ENCODE peak calls at places on chromosomes 4 and X, in six cellular contexts. L is HCT116, M is K562, W is SK-N-SH, O is GM12878, X is HepG2. G is an unnamed sample.

GRCh38 chr4:19783667-19784223 is 468.0 kb upstream of the SLIT2 start:
- DNase-seq in L (no peak), M (no peak), W (no peak), O (no peak), X (no peak), G (no peak)

GRCh38 chr4:75916091-75916661 is 13.9 kb upstream of the PPEF2 start:
- DNase-seq in L (peak; percentile 13), M (peak; percentile 55), W (peak; percentile 59), O (no peak), X (peak; percentile 25), G (peak; percentile 25)

GRCh38 chrX:118569676-118570075 is 74.1 kb downstream of the DOCK11 start:
- DNase-seq in L (no peak), M (no peak), W (no peak), O (no peak), X (no peak), G (no peak)

GRCh38 chrX:24148118-24148517 is 1.4 kb upstream of the ZFX start:
- DNase-seq in L (no peak), M (no peak), W (no peak), O (no peak), X (no peak), G (no peak)

GRCh38 chr4:168509786-168510185 is 12.9 kb downstream of the PALLD start:
- DNase-seq in L (no peak), M (no peak), W (no peak), O (no peak), X (no peak), G (no peak)

GRCh38 chrX:1205681-1206611 is 6.5 kb downstream of the CRLF2 start:
- DNase-seq in L (peak; percentile 95), M (no peak), W (peak; percentile 8), O (no peak), X (no peak), G (peak; percentile 92)

GRCh38 chr4:169033660-169034059 is 23.6 kb upstream of the CBR4 start:
- DNase-seq in L (peak; percentile 62), M (peak; percentile 54), W (peak; percentile 51), O (no peak), X (no peak), G (peak; percentile 73)

GRCh38 chr4:78336093-78336943 is 215.3 kb upstream of the ANXA3 start:
- DNase-seq in L (no peak), M (no peak), W (no peak), O (no peak), X (no peak), G (no peak)

GRCh38 chrX:45849261-45849660 is 648.6 kb upstream of the DIPK2B start:
- DNase-seq in L (peak; percentile 57), M (peak; percentile 3), W (peak; percentile 26), O (no peak), X (peak; percentile 61), G (no peak)

GRCh38 chrX:24113161-24113560 is 36.4 kb upstream of the ZFX start:
- DNase-seq in L (no peak), M (no peak), W (no peak), O (no peak), X (no peak), G (no peak)

GRCh38 chrX:11968991-11969390 is 169.3 kb upstream of the FRMPD4 start:
- DNase-seq in L (no peak), M (no peak), W (no peak), O (no peak), X (no peak), G (no peak)

GRCh38 chr4:89657931-89658700 is 178.8 kb downstream of the SNCA start:
- DNase-seq in L (peak; percentile 28), M (no peak), W (peak; percentile 10), O (no peak), X (peak; percentile 28), G (peak; percentile 33)

GRCh38 chr4:8248091-8248490 is 21.5 kb upstream of the HTRA3 start:
- DNase-seq in L (no peak), M (no peak), W (no peak), O (no peak), X (no peak), G (no peak)

GRCh38 chrX:22366866-22367265 is 94.2 kb downstream of the CBLL2 start:
- DNase-seq in L (no peak), M (no peak), W (no peak), O (no peak), X (no peak), G (no peak)

GRCh38 chr4:69888336-69888735 is 28.4 kb upstream of the SULT1E1 start:
- DNase-seq in L (no peak), M (no peak), W (no peak), O (no peak), X (no peak), G (no peak)

GRCh38 chr4:8765084-8765483 is 106.6 kb downstream of the HMX1 start:
- DNase-seq in L (no peak), M (no peak), W (no peak), O (no peak), X (no peak), G (no peak)

GRCh38 chr4:99024481-99025275 is 29.2 kb downstream of the METAP1 start:
- DNase-seq in L (no peak), M (no peak), W (no peak), O (no peak), X (no peak), G (no peak)

GRCh38 chr4:15303052-15303641 is 124.7 kb upstream of the C1QTNF7 start:
- DNase-seq in L (no peak), M (no peak), W (no peak), O (no peak), X (peak; percentile 64), G (no peak)

GRCh38 chr4:153537493-153537960 is 71.4 kb downstream of the TMEM131L start:
- DNase-seq in L (no peak), M (no peak), W (no peak), O (no peak), X (no peak), G (no peak)

GRCh38 chr4:73193155-73193554 is 65.4 kb downstream of the ANKRD17 start:
- DNase-seq in L (no peak), M (no peak), W (no peak), O (no peak), X (no peak), G (no peak)

GRCh38 chr4:87985097-87985886 is 9.8 kb downstream of the SPP1 start:
- DNase-seq in L (peak; percentile 58), M (no peak), W (peak; percentile 67), O (no peak), X (peak; percentile 70), G (peak; percentile 67)

GRCh38 chr4:157655101-157655818 is 434.7 kb downstream of the GRIA2 start:
- DNase-seq in L (no peak), M (no peak), W (no peak), O (no peak), X (no peak), G (no peak)
- TF ChIP-seq JUND in L (no peak), M (no peak), W (no peak), O (no peak), X (no peak), G (no peak)

DNA sequence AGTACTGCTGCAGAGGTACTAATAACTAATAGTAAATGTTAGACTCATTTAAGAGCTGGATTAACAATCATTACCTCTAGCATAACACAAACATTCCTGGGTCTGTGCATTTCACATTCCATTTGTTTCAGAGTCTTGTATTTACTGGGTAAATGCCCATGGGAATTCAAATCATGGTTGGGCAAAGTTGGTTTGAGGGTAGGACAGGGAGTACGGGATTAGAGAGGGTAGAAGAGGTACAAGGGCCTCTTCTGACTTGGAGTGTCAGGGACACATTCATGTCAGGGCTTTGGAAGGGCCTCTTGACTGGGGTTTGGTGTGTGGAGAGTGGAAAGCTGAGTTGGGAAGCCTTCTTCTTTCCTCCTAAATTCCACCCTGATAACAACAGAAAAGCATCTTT is 65.9 kb downstream of the WWC2 start:
- DNase-seq in L (no peak), M (no peak), W (no peak), O (no peak), X (no peak), G (no peak)
- TF ChIP-seq JUND in L (no peak), M (no peak), W (no peak), O (no peak), X (no peak), G (no peak)

DNA sequence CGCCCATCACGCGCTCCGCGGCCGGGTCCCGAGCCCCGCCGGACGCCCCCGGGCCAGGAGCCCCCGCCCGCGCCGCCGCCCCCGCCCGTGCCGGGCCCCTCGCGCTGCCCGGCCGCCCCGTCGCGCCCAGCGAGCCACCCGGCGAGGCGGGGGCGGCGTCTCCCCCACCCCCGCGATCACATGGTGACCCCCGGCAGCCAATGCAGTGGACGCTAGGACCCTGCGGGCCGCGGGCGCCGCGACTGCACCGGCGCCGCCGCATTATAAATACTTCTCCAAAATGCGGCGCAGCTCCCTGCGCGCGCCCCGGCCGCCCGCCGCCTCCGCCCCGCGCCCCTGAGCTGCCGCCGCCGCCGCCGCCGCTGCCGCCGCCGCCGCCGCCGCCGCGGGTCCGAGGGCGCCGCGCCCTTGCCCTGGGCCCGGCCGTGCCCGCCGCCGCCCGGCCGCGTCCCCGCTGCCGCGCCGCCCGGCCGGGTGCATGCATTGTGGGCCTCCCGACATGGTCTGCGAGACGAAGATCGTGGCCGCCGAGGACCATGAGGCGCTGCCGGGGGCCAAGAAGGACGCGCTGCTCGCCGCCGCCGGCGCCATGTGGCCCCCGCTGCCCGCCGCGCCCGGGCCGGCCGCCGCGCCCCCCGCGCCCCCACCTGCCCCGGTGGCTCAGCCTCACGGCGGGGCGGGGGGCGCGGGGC is at the start of gene NAT8L:
- DNase-seq in L (peak; percentile 21), M (peak; percentile 75), W (peak; percentile 93), O (no peak), X (no peak), G (peak; percentile 32)
- TF ChIP-seq JUND in L (no peak), M (no peak), W (no peak), O (no peak), X (no peak), G (no peak)

GRCh38 chr4:157170321-157170720 is 50.2 kb upstream of the GRIA2 start:
- DNase-seq in L (no peak), M (no peak), W (no peak), O (no peak), X (no peak), G (no peak)

GRCh38 chr4:157172011-157172410 is 48.5 kb upstream of the GRIA2 start:
- DNase-seq in L (peak; percentile 10), M (no peak), W (no peak), O (no peak), X (no peak), G (no peak)
- TF ChIP-seq JUND in L (no peak), M (no peak), W (no peak), O (no peak), X (no peak), G (no peak)

DNA sequence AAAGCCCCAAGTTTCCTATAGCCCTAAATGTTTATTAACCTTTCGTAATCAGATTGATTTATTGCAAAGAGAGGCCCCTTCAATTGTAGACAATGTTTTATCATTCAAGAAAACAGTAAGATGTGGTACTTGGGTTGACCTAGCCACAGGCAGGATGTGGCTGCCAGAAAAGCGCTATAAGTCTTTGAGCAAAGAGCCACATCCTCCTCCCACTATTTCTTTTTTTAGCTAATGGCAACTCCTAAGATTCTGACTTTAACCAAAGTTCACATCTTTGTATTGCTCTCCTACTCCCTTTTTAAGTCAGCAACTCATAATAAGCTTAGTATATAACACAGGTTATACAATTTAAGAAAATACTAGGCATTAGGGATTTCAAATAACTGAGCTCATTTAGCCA is 70.7 kb upstream of the PPP3CA start:
- DNase-seq in L (no peak), M (no peak), W (no peak), O (peak; percentile 51), X (no peak), G (no peak)
- TF ChIP-seq JUND in L (no peak), M (no peak), W (no peak), O (no peak), X (no peak), G (no peak)